ENCODE peak calls at places on chromosomes 12 and 14, in five cellular contexts. Y is astrocyte, M is ovary, K is AG09309, U is NB4. R is an unnamed sample.

GRCh38 chr14:77124345-77125274 is 17.0 kb downstream of the ZDHHC22 start:
- DNase-seq in Y (no peak), M (no peak), K (no peak), U (peak; percentile 18), R (peak; percentile 15)

GRCh38 chr12:212383-212798 is 1.6 kb downstream of the SLC6A12 start:
- DNase-seq in Y (no peak), M (no peak), K (no peak), U (peak; percentile 25), R (no peak)

GRCh38 chr12:124914392-124915248 is at the start of gene UBC:
- DNase-seq in Y (peak; percentile 90), M (peak; percentile 91), K (peak; percentile 86), U (peak; percentile 96), R (peak; percentile 90)

GRCh38 chr14:35789651-35790050 is 19.4 kb downstream of the RALGAPA1 start:
- DNase-seq in Y (peak; percentile 81), M (no peak), K (peak; percentile 39), U (peak; percentile 17), R (no peak)

GRCh38 chr12:8852119-8852518 is 29.7 kb downstream of the A2ML1 start:
- DNase-seq in Y (no peak), M (no peak), K (no peak), U (peak; percentile 14), R (no peak)

GRCh38 chr14:100818221-100818699 is 7.7 kb upstream of the MEG3 start:
- DNase-seq in Y (no peak), M (no peak), K (no peak), U (no peak), R (no peak)

GRCh38 chr12:115017346-115017745 is 333.4 kb upstream of the TBX3 start:
- DNase-seq in Y (no peak), M (no peak), K (no peak), U (no peak), R (no peak)

GRCh38 chr14:94681300-94682060 is 69.3 kb downstream of the SERPINA3 start:
- DNase-seq in Y (peak; percentile 7), M (no peak), K (peak; percentile 8), U (peak; percentile 49), R (peak; percentile 51)

GRCh38 chr12:39755475-39755874 is 135.9 kb upstream of the ABCD2 start:
- DNase-seq in Y (no peak), M (no peak), K (no peak), U (no peak), R (no peak)

GRCh38 chr14:103522028-103522581 is 525 bp downstream of the CKB start:
- DNase-seq in Y (no peak), M (peak; percentile 72), K (no peak), U (no peak), R (no peak)

GRCh38 chr12:42638697-42639096 is 49.2 kb upstream of the PRICKLE1 start:
- DNase-seq in Y (no peak), M (no peak), K (no peak), U (no peak), R (no peak)

GRCh38 chr14:104099096-104100041 is 13.9 kb downstream of the ASPG start:
- DNase-seq in Y (no peak), M (no peak), K (no peak), U (no peak), R (no peak)

GRCh38 chr12:2084553-2085296 is 31.9 kb downstream of the CACNA1C start:
- DNase-seq in Y (peak; percentile 77), M (no peak), K (no peak), U (peak; percentile 49), R (peak; percentile 60)

GRCh38 chr12:132163041-132163910 is 19.0 kb downstream of the NOC4L start:
- DNase-seq in Y (no peak), M (no peak), K (no peak), U (no peak), R (no peak)

GRCh38 chr12:13390381-13390856 is 193.9 kb downstream of the EMP1 start:
- DNase-seq in Y (peak; percentile 55), M (peak; percentile 11), K (peak; percentile 46), U (no peak), R (peak; percentile 98)

GRCh38 chr14:99382781-99383456 is 97.7 kb downstream of the SETD3 start:
- DNase-seq in Y (peak; percentile 46), M (no peak), K (no peak), U (peak; percentile 69), R (peak; percentile 66)

GRCh38 chr12:53974084-53975018 is at the start of gene HOTAIR:
- DNase-seq in Y (no peak), M (no peak), K (no peak), U (peak; percentile 76), R (peak; percentile 89)

GRCh38 chr12:119869720-119870119 is 7.4 kb downstream of the CIT start:
- DNase-seq in Y (peak; percentile 85), M (no peak), K (peak; percentile 85), U (no peak), R (peak; percentile 94)

GRCh38 chr12:8475508-8475907 is 19.7 kb downstream of the CLEC6A start:
- DNase-seq in Y (no peak), M (no peak), K (no peak), U (no peak), R (no peak)

GRCh38 chr12:32003654-32004053 is 44.4 kb downstream of the RESF1 start:
- DNase-seq in Y (no peak), M (no peak), K (no peak), U (no peak), R (no peak)

GRCh38 chr12:50291377-50291776 is 8.1 kb upstream of the LIMA1 start:
- DNase-seq in Y (no peak), M (no peak), K (no peak), U (no peak), R (no peak)

GRCh38 chr12:3019005-3019680 is 58.0 kb upstream of the TSPAN9 start:
- DNase-seq in Y (no peak), M (no peak), K (no peak), U (no peak), R (no peak)

GRCh38 chr12:14207946-14208612 is 157.4 kb upstream of the ATF7IP start:
- DNase-seq in Y (no peak), M (no peak), K (no peak), U (no peak), R (no peak)

GRCh38 chr12:71756054-71756675 is 1.5 kb downstream of the RAB21 start:
- DNase-seq in Y (peak; percentile 4), M (no peak), K (no peak), U (no peak), R (no peak)

GRCh38 chr14:30849983-30850382 is 24.4 kb upstream of the COCH start:
- DNase-seq in Y (no peak), M (no peak), K (no peak), U (no peak), R (no peak)

GRCh38 chr12:79944565-79944964 is 9.7 kb upstream of the PPP1R12A start:
- DNase-seq in Y (no peak), M (no peak), K (no peak), U (no peak), R (no peak)

GRCh38 chr12:46134852-46135251 is 134.0 kb downstream of the SLC38A1 start:
- DNase-seq in Y (no peak), M (no peak), K (no peak), U (no peak), R (no peak)
- H3K4me3 ChIP-seq in Y (no peak overlapping the region), M (no peak overlapping the region), K (no peak overlapping the region), U (no peak overlapping the region), R (no peak overlapping the region)

DNA sequence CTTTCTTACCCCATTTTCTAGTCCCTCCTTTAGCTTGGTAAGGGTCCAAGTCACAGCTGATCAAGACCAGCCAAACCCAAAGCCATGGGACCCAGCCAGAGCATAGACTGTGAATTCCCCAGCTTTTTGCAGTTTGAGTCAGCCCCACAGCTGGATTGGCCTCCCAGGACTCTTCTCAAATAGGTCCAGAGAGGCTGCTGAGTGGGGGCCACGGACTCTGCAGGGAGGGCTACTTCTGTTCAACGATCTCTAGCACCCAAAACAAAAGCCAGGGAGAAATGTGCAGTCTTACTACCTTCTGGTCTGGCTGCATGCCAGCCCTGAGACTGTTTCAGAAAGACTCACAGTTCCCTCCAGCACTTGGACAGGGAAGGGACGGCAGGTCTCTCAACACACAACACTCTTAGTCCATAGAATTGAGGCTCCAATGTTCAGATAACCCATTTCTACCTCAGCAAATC is 1.6 kb downstream of the VDR start:
- DNase-seq in Y (peak; percentile 87), M (no peak), K (peak; percentile 45), U (peak; percentile 76), R (peak; percentile 82)
- H3K4me3 ChIP-seq in Y (peak overlapping the region; percentile 81), M (no peak overlapping the region), K (peak overlapping the region; percentile 77), U (peak overlapping the region; percentile 67), R (peak overlapping the region; percentile 86)

DNA sequence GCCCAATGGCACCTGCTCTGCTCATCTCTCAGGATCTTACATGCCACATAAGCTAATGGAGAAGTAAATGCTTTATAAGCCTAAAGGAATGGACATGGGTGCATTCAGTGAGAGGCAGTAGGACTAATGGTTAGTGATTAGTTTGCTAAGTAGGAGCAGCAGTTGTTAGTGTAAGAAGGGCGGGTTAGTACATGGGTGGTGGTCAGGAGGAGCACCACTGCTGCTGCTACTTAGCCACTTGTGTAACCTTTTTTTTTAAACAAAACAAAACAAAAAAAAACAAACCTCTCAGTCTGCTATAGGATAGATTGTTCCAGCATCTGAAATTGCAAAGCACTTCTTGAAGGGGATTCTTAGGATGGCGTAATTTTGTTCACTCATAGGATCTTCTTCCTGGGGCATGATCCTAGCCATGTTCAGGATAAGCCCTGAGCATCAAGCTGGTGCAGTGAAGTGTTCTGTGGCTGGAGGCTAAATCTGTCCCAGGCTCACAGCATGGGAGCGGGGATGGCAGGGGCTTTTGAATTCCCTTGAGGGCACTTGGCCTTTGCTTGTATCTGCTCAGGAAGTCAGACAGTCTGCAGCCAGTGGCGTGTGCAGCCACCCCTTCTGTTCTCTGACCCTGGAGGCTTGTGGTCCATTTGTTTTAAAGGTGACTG is 63.6 kb downstream of the CHST11 start:
- DNase-seq in Y (no peak), M (no peak), K (no peak), U (peak; percentile 88), R (no peak)
- H3K4me3 ChIP-seq in Y (no peak overlapping the region), M (no peak overlapping the region), K (no peak overlapping the region), U (no peak overlapping the region), R (no peak overlapping the region)

GRCh38 chr12:25839470-25839869 is 119.0 kb upstream of the RASSF8 start:
- DNase-seq in Y (peak; percentile 67), M (no peak), K (no peak), U (no peak), R (no peak)
- H3K4me3 ChIP-seq in Y (no peak overlapping the region), M (no peak overlapping the region), K (no peak overlapping the region), U (no peak overlapping the region), R (no peak overlapping the region)

GRCh38 chr12:55037349-55037748 is 17.6 kb downstream of the NEUROD4 start:
- DNase-seq in Y (no peak), M (no peak), K (no peak), U (no peak), R (no peak)

GRCh38 chr12:55039761-55040160 is 20.0 kb downstream of the NEUROD4 start:
- DNase-seq in Y (no peak), M (no peak), K (no peak), U (no peak), R (no peak)

GRCh38 chr12:55041651-55042050 is 21.9 kb downstream of the NEUROD4 start:
- DNase-seq in Y (no peak), M (no peak), K (no peak), U (peak; percentile 57), R (no peak)

GRCh38 chr12:55034218-55034617 is 14.4 kb downstream of the NEUROD4 start:
- DNase-seq in Y (no peak), M (no peak), K (no peak), U (no peak), R (no peak)

DNA sequence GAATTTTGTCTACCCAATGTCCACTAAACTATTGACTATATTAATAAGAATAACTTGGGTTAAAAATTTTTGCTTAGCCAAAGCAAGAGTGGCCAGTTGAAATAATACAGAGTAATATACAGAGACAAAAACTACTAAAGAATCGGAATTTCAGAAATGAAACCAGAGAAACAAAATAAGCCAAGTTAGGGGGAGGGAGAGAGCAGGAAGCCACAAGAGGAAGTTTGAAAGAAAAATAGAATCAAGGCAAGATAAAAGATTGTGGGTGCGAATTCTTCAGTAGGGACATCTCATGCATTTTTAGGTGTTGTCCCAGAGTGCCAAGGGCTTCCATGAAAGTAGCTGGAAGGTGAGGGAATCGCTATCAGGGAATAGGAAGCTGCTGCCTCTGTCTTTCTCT is 16.6 kb downstream of the NEUROD4 start:
- DNase-seq in Y (no peak), M (no peak), K (no peak), U (peak; percentile 23), R (no peak)
- H3K4me3 ChIP-seq in Y (no peak overlapping the region), M (no peak overlapping the region), K (no peak overlapping the region), U (no peak overlapping the region), R (no peak overlapping the region)

R was measured in MG63.